ENCODE peak calls at places on chromosome 1, in five cellular contexts. U, W, L, N and X are unnamed samples.

GRCh38 chr1:201191723-201192477 is 1.3 kb downstream of the IGFN1 start:
- DNase-seq in W (peak), L (peak), U (peak), N (no peak), X (peak)

GRCh38 chr1:180188679-180189175 is 34.1 kb downstream of the QSOX1 start:
- DNase-seq in U (no peak), N (no peak), L (no peak), W (no peak), X (no peak)

GRCh38 chr1:94895518-94895917 is 31.4 kb downstream of the CNN3 start:
- DNase-seq in W (no peak), N (no peak), U (no peak), L (no peak), X (no peak)

GRCh38 chr1:112988367-112988766 is 32.4 kb upstream of the SLC16A1 start:
- DNase-seq in W (no peak), N (no peak), U (no peak), L (no peak), X (no peak)

GRCh38 chr1:244395965-244396364 is 55.7 kb downstream of the ADSS2 start:
- DNase-seq in N (no peak), U (no peak), W (no peak), L (no peak), X (no peak)

GRCh38 chr1:23636009-23636408 is 55.6 kb upstream of the RPL11 start:
- DNase-seq in N (no peak), L (no peak), W (no peak), U (no peak), X (no peak)

GRCh38 chr1:214378492-214378891 is 97.5 kb downstream of the SMYD2 start:
- DNase-seq in U (no peak), L (no peak), N (no peak), W (no peak), X (no peak)

GRCh38 chr1:248823517-248824001 is 2.2 kb downstream of the SH3BP5L start:
- DNase-seq in W (peak), U (no peak), L (peak), N (no peak), X (peak)

GRCh38 chr1:54376085-54377039 is 29.8 kb downstream of the SSBP3 start:
- DNase-seq in N (no peak), L (no peak), U (no peak), W (no peak), X (no peak)

GRCh38 chr1:171595324-171595723 is 26.7 kb upstream of the MYOCOS start:
- DNase-seq in U (no peak), L (peak), N (no peak), W (peak), X (peak)

GRCh38 chr1:199265319-199265718 is 626.5 kb downstream of the PTPRC start:
- DNase-seq in L (no peak), W (peak), N (no peak), U (no peak), X (no peak)

GRCh38 chr1:89725016-89725380 is 92.1 kb downstream of the LRRC8C start:
- DNase-seq in L (peak), N (no peak), W (peak), U (no peak), X (peak)

GRCh38 chr1:89721351-89721750 is 88.4 kb downstream of the LRRC8C start:
- DNase-seq in L (peak), W (peak), U (no peak), N (no peak), X (peak)

GRCh38 chr1:89723863-89724262 is 90.9 kb downstream of the LRRC8C start:
- DNase-seq in N (peak), U (no peak), L (no peak), W (peak), X (peak)

GRCh38 chr1:89724369-89725015 is 91.6 kb downstream of the LRRC8C start:
- DNase-seq in L (no peak), N (no peak), U (no peak), W (peak), X (peak)

GRCh38 chr1:89723144-89723543 is 90.2 kb downstream of the LRRC8C start:
- DNase-seq in L (no peak), U (no peak), N (no peak), W (no peak), X (no peak)
- H3K4me3 ChIP-seq in L (no peak), U (no peak), N (no peak), W (no peak), X (no peak)

GRCh38 chr1:209633335-209633997 is 18.8 kb downstream of the LAMB3 start:
- DNase-seq in U (no peak), L (no peak), W (no peak), N (no peak), X (no peak)

GRCh38 chr1:209634005-209634737 is 18.1 kb downstream of the LAMB3 start:
- DNase-seq in L (no peak), N (no peak), U (no peak), W (no peak), X (no peak)

GRCh38 chr1:209641216-209642181 is 10.7 kb downstream of the LAMB3 start:
- DNase-seq in N (peak), U (no peak), L (no peak), W (peak), X (peak)

GRCh38 chr1:209630383-209631219 is 21.6 kb downstream of the LAMB3 start:
- DNase-seq in W (no peak), L (no peak), N (no peak), U (no peak), X (no peak)

DNA sequence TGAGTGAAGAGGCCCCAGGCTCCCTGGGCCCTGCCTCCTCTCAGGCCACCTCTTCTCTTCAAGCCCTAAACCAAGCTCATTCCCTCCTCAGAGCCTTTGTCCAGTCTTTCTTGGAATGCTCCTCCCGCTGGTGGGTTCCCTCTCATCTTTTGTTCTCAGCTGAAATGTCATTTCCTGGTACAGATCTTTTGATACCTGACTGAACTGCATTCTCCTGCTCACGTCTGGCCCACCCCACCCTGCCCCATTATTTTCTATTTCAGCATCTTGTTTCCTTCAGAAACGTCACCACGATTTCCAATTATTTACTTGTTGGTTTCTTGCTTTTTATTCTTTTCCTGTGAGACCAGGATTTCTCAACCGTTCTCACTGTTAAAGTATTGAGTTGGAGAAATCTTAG is 16.4 kb downstream of the LAMB3 start:
- DNase-seq in W (no peak), U (no peak), N (no peak), L (no peak), X (no peak)
- TF ChIP-seq CTCF in W (no peak), U (no peak), N (no peak), L (no peak), X (no peak)

GRCh38 chr1:162003061-162003824 is 20.4 kb downstream of the OLFML2B start:
- DNase-seq in W (peak), L (peak), U (no peak), N (peak), X (peak)
- H3K4me3 ChIP-seq in W (peak), L (no peak), U (no peak), N (peak), X (no peak)

GRCh38 chr1:2557146-2558029 is 1.2 kb downstream of the TNFRSF14 start:
- DNase-seq in W (no peak), N (no peak), L (no peak), U (no peak), X (no peak)

GRCh38 chr1:2556277-2557145 is at the start of gene TNFRSF14:
- DNase-seq in N (peak), L (peak), U (no peak), W (peak), X (peak)

GRCh38 chr1:2555634-2556276 is 416 bp upstream of the TNFRSF14 start:
- DNase-seq in U (no peak), W (peak), L (no peak), N (peak), X (no peak)

GRCh38 chr1:2553871-2554620 is 2.1 kb upstream of the TNFRSF14 start:
- DNase-seq in N (no peak), W (no peak), U (no peak), L (no peak), X (no peak)

DNA sequence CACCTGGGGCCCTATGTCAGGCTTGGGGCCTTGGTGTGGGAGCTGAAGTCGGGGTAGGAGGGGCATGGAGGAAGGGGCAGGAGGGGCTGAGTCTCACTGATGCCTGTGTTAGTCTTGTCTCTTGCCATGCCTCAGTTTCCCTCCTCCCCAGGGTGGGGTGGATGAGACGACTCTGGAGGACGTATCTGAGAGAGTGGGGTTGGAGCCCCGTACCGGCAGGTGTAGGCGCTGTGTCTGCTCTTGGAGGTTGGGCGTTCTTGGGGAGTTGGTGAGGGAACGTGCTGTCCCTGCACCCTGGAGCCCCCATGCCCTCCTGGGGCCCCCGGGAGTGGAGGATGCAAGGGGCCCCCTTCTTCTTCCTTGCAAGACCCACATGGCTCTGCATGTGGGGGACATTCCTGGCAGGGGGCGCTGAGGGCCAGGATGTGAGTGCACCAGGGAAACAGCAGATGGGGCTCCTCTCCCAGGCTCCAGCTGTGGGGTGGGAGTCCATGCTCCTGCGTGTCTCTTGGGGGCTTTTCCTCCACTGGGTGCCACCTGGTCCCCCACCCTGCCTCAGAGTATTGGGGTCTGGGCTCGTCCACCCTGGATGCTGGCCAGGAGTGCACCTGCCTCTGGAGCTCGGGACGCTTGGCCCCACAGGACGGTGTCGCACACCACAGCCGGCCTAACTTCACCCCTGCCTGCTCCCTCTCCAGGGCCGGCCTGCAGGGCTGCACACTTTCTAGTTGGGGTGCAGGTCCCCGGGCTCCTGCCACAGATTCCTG is 1.4 kb upstream of the TNFRSF14 start:
- DNase-seq in U (no peak), L (no peak), N (no peak), W (no peak), X (no peak)
- TF ChIP-seq CTCF in U (no peak), L (peak), N (no peak), W (peak), X (peak)

DNA sequence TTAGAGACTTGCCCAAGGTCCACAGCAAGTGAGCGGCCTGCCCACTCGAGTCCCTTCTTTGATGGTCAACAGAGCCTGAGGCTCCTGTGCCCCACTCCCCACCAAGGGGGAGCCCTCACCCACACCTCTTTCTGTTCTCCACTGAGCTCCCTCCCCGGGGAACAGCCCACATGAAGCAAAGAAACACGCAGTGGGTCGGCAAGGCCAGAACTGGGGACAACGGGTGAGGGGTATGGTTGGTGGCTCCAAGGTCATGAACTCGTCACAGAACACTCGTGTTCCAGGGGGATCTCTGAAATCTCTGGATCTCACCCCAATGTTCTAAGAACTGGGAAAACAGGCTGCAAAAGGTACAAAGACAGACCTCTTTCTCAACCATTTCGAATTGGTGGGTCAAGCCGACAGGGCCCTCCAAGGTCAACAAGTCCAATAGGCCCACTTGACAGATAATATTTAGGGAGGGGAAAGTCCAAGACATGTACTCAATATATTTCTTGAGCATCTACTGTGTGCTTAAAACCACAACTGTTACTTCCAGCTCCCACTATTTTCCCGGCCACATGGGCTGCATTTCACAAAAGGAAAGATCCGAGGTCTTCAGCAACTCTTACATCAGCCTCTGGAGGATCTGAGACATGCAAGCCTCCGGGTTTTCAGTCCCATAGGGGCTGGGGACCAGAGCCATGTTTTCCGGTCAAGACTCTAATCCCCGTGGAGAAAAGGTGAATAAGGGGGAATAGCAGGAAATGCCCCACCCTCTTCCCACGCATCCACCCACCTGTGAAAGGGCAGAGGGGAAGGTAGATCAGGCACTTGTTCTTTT is 1.1 kb upstream of the RAP1GAP start:
- DNase-seq in W (peak), L (no peak), N (no peak), U (no peak), X (no peak)
- H3K4me3 ChIP-seq in W (no peak), L (no peak), N (no peak), U (no peak), X (no peak)

DNA sequence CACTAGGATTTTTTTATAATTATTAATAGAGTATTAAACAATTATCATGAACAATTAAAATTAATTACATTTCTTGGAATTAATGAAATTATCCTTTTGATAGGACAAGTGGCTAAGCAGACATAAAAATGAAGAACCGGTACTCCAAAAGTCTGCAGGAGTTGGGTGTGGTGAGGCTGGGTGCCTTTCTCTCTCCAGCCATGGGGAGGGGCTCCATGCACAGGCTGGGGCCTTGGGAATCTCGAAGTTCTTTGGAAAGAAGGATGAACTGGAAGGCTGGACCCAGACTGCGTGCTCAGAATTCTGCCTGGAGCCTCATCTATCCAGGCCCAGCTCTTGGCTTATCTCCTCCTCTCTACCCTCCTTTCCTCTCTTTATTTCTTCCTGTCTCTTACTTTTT is 94.1 kb downstream of the ACTL8 start:
- DNase-seq in L (no peak), U (no peak), W (peak), N (no peak), X (no peak)
- TF ChIP-seq CTCF in L (peak), U (no peak), W (peak), N (no peak), X (peak)